ENCODE peak calls at places on chromosomes 13 and 19, in ten cellular contexts. One of them, this sample, is unnamed.
A peak's percentile ranks its signal among the peaks of the same experiment; 100 is the strongest.

GRCh38 chr13:48660356-48661076 is 6.8 kb downstream of the CYSLTR2 start:
- DNase-seq in AG04449: no peak
- DNase-seq in endothelial cell: no peak
- DNase-seq in GM12865: peak; percentile 46
- DNase-seq in epithelial cell of proximal tubule: no peak
- DNase-seq in AG04450: no peak
- DNase-seq in fibroblast of lung: no peak
- DNase-seq in kidney: no peak
- DNase-seq in right lobe of liver: no peak
- DNase-seq in mammary epithelial cell: no peak
- DNase-seq in this sample: no peak

GRCh38 chr19:1399745-1400144 is 1.6 kb downstream of the GAMT start:
- DNase-seq in mammary epithelial cell: no peak
- DNase-seq in right lobe of liver: no peak
- DNase-seq in fibroblast of lung: no peak
- DNase-seq in epithelial cell of proximal tubule: no peak
- DNase-seq in AG04449: no peak
- DNase-seq in AG04450: no peak
- DNase-seq in endothelial cell: no peak
- DNase-seq in GM12865: no peak
- DNase-seq in kidney: peak; percentile 74
- DNase-seq in this sample: no peak

GRCh38 chr19:16328824-16329482 is 4.3 kb downstream of the KLF2 start:
- DNase-seq in endothelial cell: no peak
- DNase-seq in GM12865: peak; percentile 74
- DNase-seq in AG04449: no peak
- DNase-seq in AG04450: no peak
- DNase-seq in epithelial cell of proximal tubule: no peak
- DNase-seq in right lobe of liver: no peak
- DNase-seq in mammary epithelial cell: no peak
- DNase-seq in fibroblast of lung: no peak
- DNase-seq in kidney: no peak
- DNase-seq in this sample: no peak

GRCh38 chr13:78875792-78876580 is 217.0 kb upstream of the OBI1 start:
- DNase-seq in fibroblast of lung: no peak
- DNase-seq in AG04449: no peak
- DNase-seq in AG04450: no peak
- DNase-seq in endothelial cell: no peak
- DNase-seq in mammary epithelial cell: no peak
- DNase-seq in kidney: peak; percentile 56
- DNase-seq in epithelial cell of proximal tubule: no peak
- DNase-seq in GM12865: peak; percentile 62
- DNase-seq in right lobe of liver: peak; percentile 67
- DNase-seq in this sample: no peak

GRCh38 chr19:19474950-19475781 is 40.2 kb downstream of the TSSK6 start:
- DNase-seq in fibroblast of lung: no peak
- DNase-seq in epithelial cell of proximal tubule: no peak
- DNase-seq in GM12865: no peak
- DNase-seq in endothelial cell: no peak
- DNase-seq in AG04450: no peak
- DNase-seq in kidney: no peak
- DNase-seq in mammary epithelial cell: no peak
- DNase-seq in AG04449: no peak
- DNase-seq in right lobe of liver: no peak
- DNase-seq in this sample: no peak

GRCh38 chr19:47512183-47512947 is 2.5 kb downstream of the NAPA start:
- DNase-seq in right lobe of liver: peak; percentile 65
- DNase-seq in mammary epithelial cell: no peak
- DNase-seq in epithelial cell of proximal tubule: peak; percentile 36
- DNase-seq in endothelial cell: no peak
- DNase-seq in fibroblast of lung: peak; percentile 78
- DNase-seq in AG04449: no peak
- DNase-seq in AG04450: no peak
- DNase-seq in kidney: no peak
- DNase-seq in GM12865: no peak
- DNase-seq in this sample: peak; percentile 25

GRCh38 chr19:6833166-6833790 is 54.1 kb upstream of the ADGRE1 start:
- DNase-seq in AG04450: no peak
- DNase-seq in kidney: no peak
- DNase-seq in mammary epithelial cell: no peak
- DNase-seq in fibroblast of lung: no peak
- DNase-seq in epithelial cell of proximal tubule: no peak
- DNase-seq in endothelial cell: no peak
- DNase-seq in GM12865: no peak
- DNase-seq in right lobe of liver: no peak
- DNase-seq in AG04449: no peak
- DNase-seq in this sample: no peak

GRCh38 chr19:4606921-4607678 is 32.2 kb upstream of the TNFAIP8L1 start:
- DNase-seq in fibroblast of lung: peak; percentile 28
- DNase-seq in AG04450: no peak
- DNase-seq in GM12865: no peak
- DNase-seq in AG04449: no peak
- DNase-seq in kidney: peak; percentile 84
- DNase-seq in right lobe of liver: peak; percentile 80
- DNase-seq in epithelial cell of proximal tubule: no peak
- DNase-seq in mammary epithelial cell: no peak
- DNase-seq in endothelial cell: no peak
- DNase-seq in this sample: no peak

GRCh38 chr13:99307648-99308339 is 595 bp upstream of the GPR183 start:
- DNase-seq in AG04449: peak; percentile 53
- DNase-seq in epithelial cell of proximal tubule: peak; percentile 72
- DNase-seq in mammary epithelial cell: peak; percentile 78
- DNase-seq in right lobe of liver: no peak
- DNase-seq in GM12865: peak; percentile 83
- DNase-seq in fibroblast of lung: peak; percentile 44
- DNase-seq in kidney: no peak
- DNase-seq in endothelial cell: no peak
- DNase-seq in AG04450: no peak
- DNase-seq in this sample: peak; percentile 83

GRCh38 chr13:36454962-36455361 is 22.7 kb downstream of the CCNA1 start:
- DNase-seq in kidney: no peak
- DNase-seq in epithelial cell of proximal tubule: no peak
- DNase-seq in mammary epithelial cell: no peak
- DNase-seq in right lobe of liver: no peak
- DNase-seq in fibroblast of lung: no peak
- DNase-seq in endothelial cell: no peak
- DNase-seq in GM12865: no peak
- DNase-seq in AG04450: no peak
- DNase-seq in AG04449: no peak
- DNase-seq in this sample: no peak

GRCh38 chr19:900302-901111 is 7.2 kb downstream of the RNU6-9 start:
- DNase-seq in AG04450: no peak
- DNase-seq in right lobe of liver: no peak
- DNase-seq in AG04449: no peak
- DNase-seq in fibroblast of lung: no peak
- DNase-seq in kidney: no peak
- DNase-seq in mammary epithelial cell: no peak
- DNase-seq in GM12865: no peak
- DNase-seq in epithelial cell of proximal tubule: no peak
- DNase-seq in endothelial cell: no peak
- DNase-seq in this sample: no peak

GRCh38 chr13:73248711-73249580 is 190.1 kb downstream of the KLF5 start:
- DNase-seq in AG04450: peak; percentile 26
- DNase-seq in right lobe of liver: no peak
- DNase-seq in kidney: no peak
- DNase-seq in GM12865: no peak
- DNase-seq in mammary epithelial cell: peak; percentile 86
- DNase-seq in endothelial cell: no peak
- DNase-seq in fibroblast of lung: peak; percentile 45
- DNase-seq in epithelial cell of proximal tubule: no peak
- DNase-seq in AG04449: no peak
- DNase-seq in this sample: no peak

GRCh38 chr13:80199067-80199466 is 141.9 kb downstream of the SPRY2 start:
- DNase-seq in mammary epithelial cell: no peak
- DNase-seq in fibroblast of lung: no peak
- DNase-seq in GM12865: no peak
- DNase-seq in AG04450: no peak
- DNase-seq in AG04449: no peak
- DNase-seq in right lobe of liver: no peak
- DNase-seq in epithelial cell of proximal tubule: no peak
- DNase-seq in endothelial cell: no peak
- DNase-seq in kidney: no peak
- DNase-seq in this sample: no peak
- TF ChIP-seq CTCF in mammary epithelial cell: no peak
- TF ChIP-seq CTCF in fibroblast of lung: no peak
- TF ChIP-seq CTCF in GM12865: no peak
- TF ChIP-seq CTCF in AG04450: no peak
- TF ChIP-seq CTCF in AG04449: no peak
- TF ChIP-seq CTCF in right lobe of liver: no peak
- TF ChIP-seq CTCF in epithelial cell of proximal tubule: no peak
- TF ChIP-seq CTCF in endothelial cell: no peak
- TF ChIP-seq CTCF in kidney: no peak
- TF ChIP-seq CTCF in this sample: no peak

GRCh38 chr13:68264692-68265091 is 1034.6 kb upstream of the PCDH9 start:
- DNase-seq in fibroblast of lung: no peak
- DNase-seq in right lobe of liver: no peak
- DNase-seq in kidney: no peak
- DNase-seq in AG04450: no peak
- DNase-seq in epithelial cell of proximal tubule: no peak
- DNase-seq in AG04449: no peak
- DNase-seq in mammary epithelial cell: no peak
- DNase-seq in endothelial cell: no peak
- DNase-seq in GM12865: no peak
- DNase-seq in this sample: no peak

GRCh38 chr13:68257111-68257842 is 1027.1 kb upstream of the PCDH9 start:
- DNase-seq in epithelial cell of proximal tubule: no peak
- DNase-seq in endothelial cell: no peak
- DNase-seq in right lobe of liver: no peak
- DNase-seq in kidney: no peak
- DNase-seq in AG04449: no peak
- DNase-seq in AG04450: no peak
- DNase-seq in mammary epithelial cell: no peak
- DNase-seq in fibroblast of lung: peak; percentile 51
- DNase-seq in GM12865: peak; percentile 10
- DNase-seq in this sample: no peak

DNA sequence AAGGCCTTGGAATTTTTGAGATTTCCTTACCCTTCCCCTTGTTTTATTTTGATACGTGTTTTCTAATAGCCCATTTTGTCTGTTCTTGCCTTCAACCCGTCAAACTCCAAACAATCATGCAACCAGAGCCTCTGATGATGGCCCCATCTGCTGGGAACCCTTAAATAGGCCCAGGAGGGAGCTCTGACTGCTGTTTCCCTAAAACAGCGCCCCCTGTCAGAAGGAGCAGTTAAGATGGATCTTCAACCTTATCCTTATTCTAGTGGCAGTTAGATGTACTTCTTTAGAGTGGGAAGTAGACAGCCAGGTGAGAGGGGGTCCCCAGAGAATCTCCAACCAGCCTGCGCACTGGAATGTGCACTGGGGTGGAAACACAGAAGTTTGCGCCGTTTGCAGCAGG is 1031.0 kb upstream of the PCDH9 start:
- DNase-seq in AG04449: no peak
- DNase-seq in mammary epithelial cell: no peak
- DNase-seq in AG04450: no peak
- DNase-seq in kidney: no peak
- DNase-seq in endothelial cell: no peak
- DNase-seq in epithelial cell of proximal tubule: no peak
- DNase-seq in fibroblast of lung: no peak
- DNase-seq in right lobe of liver: no peak
- DNase-seq in GM12865: peak; percentile 4
- DNase-seq in this sample: no peak
- TF ChIP-seq CTCF in AG04449: no peak
- TF ChIP-seq CTCF in mammary epithelial cell: no peak
- TF ChIP-seq CTCF in AG04450: no peak
- TF ChIP-seq CTCF in kidney: no peak
- TF ChIP-seq CTCF in endothelial cell: no peak
- TF ChIP-seq CTCF in epithelial cell of proximal tubule: peak; percentile 27
- TF ChIP-seq CTCF in fibroblast of lung: no peak
- TF ChIP-seq CTCF in right lobe of liver: no peak
- TF ChIP-seq CTCF in GM12865: no peak
- TF ChIP-seq CTCF in this sample: no peak

DNA sequence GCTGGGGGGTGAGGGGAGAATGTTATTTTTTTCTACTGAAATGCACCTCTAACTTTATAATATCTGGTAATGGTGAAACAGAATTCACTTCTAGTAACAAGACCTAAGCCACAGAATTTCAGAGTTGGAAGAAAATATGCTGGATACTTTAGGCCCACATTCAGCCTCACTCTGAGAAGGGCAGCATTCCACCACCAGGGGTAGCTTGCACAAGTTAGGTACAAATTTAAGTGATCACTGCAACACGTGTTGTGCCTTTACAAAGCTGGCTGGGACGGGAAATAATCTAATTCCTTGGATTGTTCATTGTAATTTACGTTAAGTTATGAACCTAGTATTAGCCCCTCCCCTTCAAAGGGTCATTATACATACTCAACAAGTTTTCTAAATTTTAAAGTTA is 192.3 kb downstream of the RGCC start:
- DNase-seq in mammary epithelial cell: no peak
- DNase-seq in kidney: no peak
- DNase-seq in fibroblast of lung: peak; percentile 42
- DNase-seq in AG04449: no peak
- DNase-seq in epithelial cell of proximal tubule: no peak
- DNase-seq in AG04450: no peak
- DNase-seq in right lobe of liver: no peak
- DNase-seq in endothelial cell: peak; percentile 30
- DNase-seq in GM12865: no peak
- DNase-seq in this sample: no peak
- TF ChIP-seq CTCF in mammary epithelial cell: peak; percentile 50
- TF ChIP-seq CTCF in kidney: no peak
- TF ChIP-seq CTCF in fibroblast of lung: peak; percentile 56
- TF ChIP-seq CTCF in AG04449: peak; percentile 34
- TF ChIP-seq CTCF in epithelial cell of proximal tubule: peak; percentile 51
- TF ChIP-seq CTCF in AG04450: peak; percentile 50
- TF ChIP-seq CTCF in right lobe of liver: peak; percentile 9
- TF ChIP-seq CTCF in endothelial cell: peak; percentile 67
- TF ChIP-seq CTCF in GM12865: no peak
- TF ChIP-seq CTCF in this sample: peak; percentile 65

DNA sequence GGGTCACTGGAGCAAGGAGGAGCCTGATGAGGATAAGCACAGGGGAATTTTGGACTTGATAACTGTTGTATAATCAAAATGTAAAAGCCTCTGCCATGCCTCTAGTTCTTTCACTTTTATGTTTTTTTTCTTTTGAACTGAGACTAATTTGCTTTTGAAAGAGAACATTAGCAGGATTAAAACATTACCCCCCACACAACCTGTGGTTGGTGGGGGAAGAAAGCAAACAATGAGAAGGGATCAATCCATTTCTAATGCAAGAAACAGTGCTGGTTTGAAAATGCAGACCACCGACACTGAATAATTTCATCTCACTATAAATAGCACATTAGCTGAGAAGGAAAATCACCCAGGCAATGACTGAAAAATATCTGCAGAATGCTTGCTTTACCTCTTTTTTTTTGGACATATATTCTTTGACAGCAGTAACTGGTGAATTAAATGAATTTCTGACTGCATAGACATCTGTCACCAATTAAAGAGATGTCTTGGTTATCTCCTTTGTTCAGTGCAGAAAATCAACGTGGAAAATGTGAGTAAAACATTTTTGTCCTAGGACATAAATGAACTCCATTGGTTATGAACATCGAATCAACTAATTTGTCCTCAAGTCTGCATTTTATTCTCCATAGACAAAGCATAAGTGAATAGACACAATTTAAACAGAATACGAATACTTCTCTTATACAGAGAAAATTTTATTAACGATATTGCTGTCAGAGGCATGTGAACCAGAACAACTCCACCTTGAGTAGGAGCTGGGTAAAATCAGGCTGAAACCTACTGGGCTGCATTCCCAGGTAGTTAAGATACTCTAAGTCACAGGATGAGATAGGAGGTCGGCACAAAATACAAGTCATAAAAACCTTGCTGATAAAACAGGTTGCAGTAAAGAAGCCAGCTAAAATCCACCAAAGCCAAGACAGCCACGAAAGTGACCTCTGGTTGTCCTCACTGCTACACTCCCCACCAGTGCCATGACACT is 48.8 kb upstream of the TRPC4 start:
- DNase-seq in kidney: no peak
- DNase-seq in mammary epithelial cell: peak; percentile 5
- DNase-seq in AG04449: no peak
- DNase-seq in fibroblast of lung: no peak
- DNase-seq in epithelial cell of proximal tubule: no peak
- DNase-seq in GM12865: no peak
- DNase-seq in AG04450: no peak
- DNase-seq in endothelial cell: no peak
- DNase-seq in right lobe of liver: no peak
- DNase-seq in this sample: no peak
- TF ChIP-seq CTCF in kidney: no peak
- TF ChIP-seq CTCF in mammary epithelial cell: peak; percentile 14
- TF ChIP-seq CTCF in AG04449: no peak
- TF ChIP-seq CTCF in fibroblast of lung: no peak
- TF ChIP-seq CTCF in epithelial cell of proximal tubule: no peak
- TF ChIP-seq CTCF in GM12865: no peak
- TF ChIP-seq CTCF in AG04450: no peak
- TF ChIP-seq CTCF in endothelial cell: no peak
- TF ChIP-seq CTCF in right lobe of liver: no peak
- TF ChIP-seq CTCF in this sample: no peak

This sample was measured in HFFc6.